ENCODE peak calls at places on chromosomes 4 and X, in five cellular contexts. One of them, this sample, is unnamed. For H3K4me1, the result is how much of the 10 kb centered on the place peaks cover.

GRCh38 chr4:40283968-40284367 is 51.2 kb upstream of the CHRNA9 start:
- DNase-seq in uterus: no peak
- DNase-seq in tibial nerve: no peak
- DNase-seq in stomach: no peak
- DNase-seq in IMR-90: no peak
- DNase-seq in this sample: no peak

GRCh38 chr4:96035727-96036126 is 195.8 kb downstream of the PDHA2 start:
- DNase-seq in uterus: no peak
- DNase-seq in tibial nerve: no peak
- DNase-seq in stomach: no peak
- DNase-seq in IMR-90: no peak
- DNase-seq in this sample: peak

GRCh38 chr4:82789377-82789776 is 9.2 kb downstream of the SCD5 start:
- DNase-seq in uterus: no peak
- DNase-seq in tibial nerve: no peak
- DNase-seq in stomach: no peak
- DNase-seq in IMR-90: no peak
- DNase-seq in this sample: no peak

GRCh38 chrX:69987691-69988090 is 62.0 kb downstream of the AWAT2 start:
- DNase-seq in uterus: no peak
- DNase-seq in tibial nerve: no peak
- DNase-seq in stomach: no peak
- DNase-seq in IMR-90: no peak
- DNase-seq in this sample: no peak

GRCh38 chr4:41427306-41427882 is 110.6 kb upstream of the LIMCH1 start:
- DNase-seq in uterus: no peak
- DNase-seq in tibial nerve: no peak
- DNase-seq in stomach: no peak
- DNase-seq in IMR-90: no peak
- DNase-seq in this sample: no peak

GRCh38 chr4:76989391-76990061 is 40.0 kb downstream of the SEPTIN11 start:
- DNase-seq in uterus: no peak
- DNase-seq in tibial nerve: no peak
- DNase-seq in stomach: no peak
- DNase-seq in IMR-90: no peak
- DNase-seq in this sample: no peak

GRCh38 chr4:138053601-138054322 is 188.4 kb downstream of the SLC7A11 start:
- DNase-seq in uterus: peak
- DNase-seq in tibial nerve: no peak
- DNase-seq in stomach: no peak
- DNase-seq in IMR-90: peak
- DNase-seq in this sample: no peak

GRCh38 chr4:121428721-121429120 is 47.9 kb upstream of the QRFPR start:
- DNase-seq in uterus: no peak
- DNase-seq in tibial nerve: no peak
- DNase-seq in stomach: no peak
- DNase-seq in IMR-90: peak
- DNase-seq in this sample: no peak

GRCh38 chr4:141346144-141346543 is 125.4 kb downstream of the ZNF330 start:
- DNase-seq in uterus: no peak
- DNase-seq in tibial nerve: no peak
- DNase-seq in stomach: no peak
- DNase-seq in IMR-90: peak
- DNase-seq in this sample: peak

GRCh38 chrX:52574416-52575275 is 57.8 kb upstream of the XAGE1B start:
- DNase-seq in uterus: no peak
- DNase-seq in tibial nerve: no peak
- DNase-seq in stomach: no peak
- DNase-seq in IMR-90: peak
- DNase-seq in this sample: peak

GRCh38 chrX:76253432-76253831 is 80.6 kb downstream of the PBDC1 start:
- DNase-seq in uterus: peak
- DNase-seq in tibial nerve: no peak
- DNase-seq in stomach: peak
- DNase-seq in IMR-90: peak
- DNase-seq in this sample: peak

GRCh38 chr4:183507928-183508327 is 3.1 kb downstream of the ING2 start:
- DNase-seq in uterus: no peak
- DNase-seq in tibial nerve: no peak
- DNase-seq in stomach: no peak
- DNase-seq in IMR-90: no peak
- DNase-seq in this sample: no peak

GRCh38 chr4:81468685-81469084 is 3.0 kb downstream of the RASGEF1B start:
- DNase-seq in uterus: no peak
- DNase-seq in tibial nerve: no peak
- DNase-seq in stomach: no peak
- DNase-seq in IMR-90: no peak
- DNase-seq in this sample: no peak

GRCh38 chrX:4764888-4765287 is 1051.4 kb upstream of the PRKX start:
- DNase-seq in uterus: no peak
- DNase-seq in tibial nerve: no peak
- DNase-seq in stomach: no peak
- DNase-seq in IMR-90: no peak
- DNase-seq in this sample: no peak

GRCh38 chr4:189221691-189222090 is 719.0 kb upstream of the FRG1 start:
- DNase-seq in uterus: no peak
- DNase-seq in tibial nerve: no peak
- DNase-seq in stomach: no peak
- DNase-seq in IMR-90: no peak
- DNase-seq in this sample: no peak

GRCh38 chrX:49054073-49054762 is 4.6 kb upstream of the CCDC120 start:
- DNase-seq in uterus: no peak
- DNase-seq in tibial nerve: no peak
- DNase-seq in stomach: no peak
- DNase-seq in IMR-90: no peak
- DNase-seq in this sample: no peak

GRCh38 chr4:183747931-183748664 is 89.0 kb downstream of the TRAPPC11 start:
- DNase-seq in uterus: no peak
- DNase-seq in tibial nerve: no peak
- DNase-seq in stomach: no peak
- DNase-seq in IMR-90: peak
- DNase-seq in this sample: no peak

GRCh38 chr4:100742045-100742444 is 224.2 kb upstream of the EMCN start:
- DNase-seq in uterus: no peak
- DNase-seq in tibial nerve: no peak
- DNase-seq in stomach: no peak
- DNase-seq in IMR-90: peak
- DNase-seq in this sample: no peak

GRCh38 chrX:84748965-84749656 is 246.9 kb upstream of the HDX start:
- DNase-seq in uterus: no peak
- DNase-seq in tibial nerve: no peak
- DNase-seq in stomach: no peak
- DNase-seq in IMR-90: no peak
- DNase-seq in this sample: no peak

GRCh38 chr4:147975325-147975724 is 243.4 kb downstream of the ARHGAP10 start:
- DNase-seq in uterus: no peak
- DNase-seq in tibial nerve: no peak
- DNase-seq in stomach: no peak
- DNase-seq in IMR-90: peak
- DNase-seq in this sample: no peak
- H3K27ac ChIP-seq in uterus: no peak
- H3K27ac ChIP-seq in tibial nerve: no peak
- H3K27ac ChIP-seq in stomach: no peak
- H3K27ac ChIP-seq in IMR-90: no peak
- H3K27ac ChIP-seq in this sample: no peak

GRCh38 chrX:63932907-63933306 is 147.9 kb upstream of the ARHGEF9 start:
- DNase-seq in uterus: no peak
- DNase-seq in tibial nerve: no peak
- DNase-seq in stomach: no peak
- DNase-seq in IMR-90: no peak
- DNase-seq in this sample: no peak

GRCh38 chrX:63934160-63934559 is 149.1 kb upstream of the ARHGEF9 start:
- DNase-seq in uterus: no peak
- DNase-seq in tibial nerve: no peak
- DNase-seq in stomach: no peak
- DNase-seq in IMR-90: no peak
- DNase-seq in this sample: no peak

GRCh38 chrX:63932006-63932405 is 147.0 kb upstream of the ARHGEF9 start:
- DNase-seq in uterus: no peak
- DNase-seq in tibial nerve: no peak
- DNase-seq in stomach: no peak
- DNase-seq in IMR-90: no peak
- DNase-seq in this sample: no peak

GRCh38 chrX:63929608-63930007 is 144.6 kb upstream of the ARHGEF9 start:
- DNase-seq in uterus: no peak
- DNase-seq in tibial nerve: no peak
- DNase-seq in stomach: no peak
- DNase-seq in IMR-90: no peak
- DNase-seq in this sample: no peak

DNA sequence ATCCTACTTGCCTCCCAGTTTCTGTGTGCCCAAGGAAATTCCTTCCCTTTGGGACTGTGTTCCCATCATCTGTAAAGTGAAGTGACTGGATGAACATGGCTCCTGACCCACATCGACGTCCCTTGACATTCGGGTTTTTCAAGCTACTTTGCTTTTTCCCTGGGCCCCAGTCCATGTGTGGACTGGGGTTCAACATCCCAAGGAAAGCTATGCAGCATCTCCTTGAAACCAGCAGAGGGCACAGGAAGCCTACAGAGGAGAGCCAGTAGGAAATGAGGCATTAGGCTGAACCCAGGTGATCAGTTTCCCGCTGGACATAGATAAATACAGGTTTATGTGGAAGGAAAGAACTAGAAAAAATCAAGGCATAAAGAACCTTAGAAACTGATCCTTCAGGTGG is 145.1 kb upstream of the ARHGEF9 start:
- DNase-seq in uterus: no peak
- DNase-seq in tibial nerve: no peak
- DNase-seq in stomach: no peak
- DNase-seq in IMR-90: no peak
- DNase-seq in this sample: peak
- TF ChIP-seq CTCF in uterus: no peak
- TF ChIP-seq CTCF in tibial nerve: no peak
- TF ChIP-seq CTCF in stomach: no peak
- TF ChIP-seq CTCF in IMR-90: peak
- TF ChIP-seq CTCF in this sample: no peak

DNA sequence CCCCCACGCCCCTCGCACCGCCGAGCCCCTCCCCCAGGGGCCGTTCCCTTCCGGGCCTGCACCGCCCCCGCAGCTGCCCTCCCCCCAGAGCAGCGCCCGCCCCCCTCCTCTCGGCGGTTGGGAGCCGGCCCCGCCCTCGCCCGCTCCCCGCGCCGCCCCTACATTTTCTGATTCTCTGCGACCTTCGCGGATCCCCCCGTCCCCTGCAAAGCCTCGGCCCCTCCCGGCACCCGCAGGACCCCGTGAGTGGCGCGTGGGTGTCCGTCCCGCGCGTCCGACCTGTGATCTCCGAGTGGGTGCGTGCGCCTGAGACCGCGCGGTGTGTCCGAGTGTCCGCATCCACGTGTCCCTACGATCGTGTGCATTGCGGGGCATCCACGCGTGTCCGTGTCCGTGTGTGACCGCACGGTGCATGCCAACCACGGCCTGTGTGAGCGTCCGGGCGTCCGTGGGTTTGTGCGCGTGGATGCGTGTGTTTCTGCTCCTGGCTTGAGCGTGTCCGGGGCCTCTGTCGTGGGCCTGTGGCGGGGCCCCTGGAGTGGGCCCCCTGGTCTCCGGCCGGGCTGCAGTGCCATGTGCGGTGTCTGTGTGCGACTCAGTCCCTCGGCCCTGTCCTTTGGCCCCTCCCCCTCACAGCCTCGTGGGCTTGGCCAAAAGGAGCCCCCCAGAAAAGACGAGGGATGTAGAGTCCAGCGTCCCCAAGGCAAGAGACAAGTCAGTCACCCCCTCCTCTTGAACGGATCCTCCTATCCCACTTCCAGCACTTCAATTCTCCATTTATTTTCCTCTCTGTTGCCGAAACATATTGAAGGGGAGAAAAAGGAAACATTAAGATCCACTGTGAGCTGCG is 8.8 kb upstream of the NKX1-1 start:
- DNase-seq in uterus: no peak
- DNase-seq in tibial nerve: no peak
- DNase-seq in stomach: peak
- DNase-seq in IMR-90: no peak
- DNase-seq in this sample: peak
- H3K4me1 ChIP-seq in uterus: under half
- H3K4me1 ChIP-seq in tibial nerve: under half
- H3K4me1 ChIP-seq in stomach: under half
- H3K4me1 ChIP-seq in IMR-90: under half
- H3K4me1 ChIP-seq in this sample: under half

DNA sequence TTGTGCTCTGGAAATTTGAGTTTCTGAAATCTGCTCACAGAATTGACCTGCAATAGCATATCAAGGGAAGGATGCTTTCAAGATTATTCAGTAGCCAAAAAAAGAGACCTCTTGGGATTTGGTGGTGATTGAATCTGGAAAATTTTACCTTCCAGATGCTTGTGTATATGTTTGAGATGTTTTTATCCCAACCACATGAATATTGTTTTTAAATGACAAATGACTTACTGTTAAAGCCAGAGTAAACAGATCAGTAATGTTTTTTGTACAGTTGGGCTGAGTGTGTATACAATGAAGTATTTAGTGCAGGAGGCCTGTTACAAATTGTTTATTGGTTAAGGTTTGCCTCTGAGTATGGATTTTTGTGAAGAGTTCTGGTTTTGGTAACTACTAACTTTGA is 126.5 kb downstream of the CBR4 start:
- DNase-seq in uterus: no peak
- DNase-seq in tibial nerve: no peak
- DNase-seq in stomach: no peak
- DNase-seq in IMR-90: peak
- DNase-seq in this sample: no peak
- H3K27ac ChIP-seq in uterus: peak
- H3K27ac ChIP-seq in tibial nerve: no peak
- H3K27ac ChIP-seq in stomach: no peak
- H3K27ac ChIP-seq in IMR-90: peak
- H3K27ac ChIP-seq in this sample: no peak

DNA sequence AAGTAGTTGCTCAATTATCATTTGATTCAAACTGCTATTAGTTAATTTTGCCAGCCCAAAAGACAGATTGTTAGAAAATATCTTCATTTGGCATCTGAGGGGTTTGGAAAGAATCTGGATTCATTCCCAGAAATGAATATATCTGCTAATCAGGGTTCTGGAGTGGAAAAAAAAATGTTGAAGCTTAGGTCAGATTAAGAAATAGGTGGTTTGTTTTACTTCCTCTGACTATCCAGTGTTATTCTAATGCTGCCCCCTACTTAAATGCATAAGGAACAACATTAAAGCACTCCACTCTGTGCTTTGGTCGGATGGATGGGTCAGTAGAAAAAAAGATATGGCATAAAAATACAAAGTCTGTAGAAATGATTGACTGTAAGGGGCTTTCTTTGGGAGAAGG is 89.0 kb downstream of the LUZP4 start:
- DNase-seq in uterus: no peak
- DNase-seq in tibial nerve: no peak
- DNase-seq in stomach: no peak
- DNase-seq in IMR-90: peak
- DNase-seq in this sample: no peak
- TF ChIP-seq CTCF in uterus: no peak
- TF ChIP-seq CTCF in tibial nerve: no peak
- TF ChIP-seq CTCF in stomach: no peak
- TF ChIP-seq CTCF in IMR-90: no peak
- TF ChIP-seq CTCF in this sample: no peak

DNA sequence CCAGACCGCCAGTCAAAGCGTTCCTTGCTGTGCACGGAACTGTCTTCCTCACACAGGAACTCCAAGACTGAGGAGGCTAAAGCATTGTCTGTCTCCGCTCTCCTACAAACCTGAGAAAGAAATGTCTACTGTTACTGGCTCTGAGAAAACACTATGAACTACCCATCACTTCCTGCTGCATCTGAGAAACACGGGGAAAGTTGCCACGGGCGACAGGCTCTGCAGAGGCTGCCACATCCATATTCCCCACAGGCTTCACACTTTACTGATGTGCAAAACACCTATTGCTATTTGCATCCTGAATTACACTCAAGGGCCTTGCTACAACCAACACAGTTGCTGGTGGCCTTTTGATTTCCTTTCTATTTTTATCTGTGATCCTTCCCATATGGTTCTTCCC is 59.0 kb downstream of the AFAP1 start:
- DNase-seq in uterus: no peak
- DNase-seq in tibial nerve: no peak
- DNase-seq in stomach: no peak
- DNase-seq in IMR-90: no peak
- DNase-seq in this sample: no peak
- H3K4me1 ChIP-seq in uterus: under half
- H3K4me1 ChIP-seq in tibial nerve: under half
- H3K4me1 ChIP-seq in stomach: under half
- H3K4me1 ChIP-seq in IMR-90: under half
- H3K4me1 ChIP-seq in this sample: under half